ENCODE peak calls at places on chromosomes 16 and 17, in four cellular contexts. E, O, G and R are unnamed samples.
A peak's percentile ranks its signal among the peaks of the same experiment; 100 is the strongest.

GRCh38 chr16:85917959-85918358 is 19.0 kb downstream of the IRF8 start:
- ATAC-seq in E (no peak), O (no peak), G (no peak), R (no peak)

GRCh38 chr16:53998024-53998810 is 288.4 kb downstream of the IRX3 start:
- ATAC-seq in E (no peak), O (no peak), G (no peak), R (peak; percentile 30)

GRCh38 chr16:68493412-68494070 is 45.2 kb upstream of the SMPD3 start:
- ATAC-seq in E (no peak), O (no peak), G (no peak), R (peak; percentile 3)

GRCh38 chr16:50166511-50167500 is 13.7 kb downstream of the TENT4B start:
- ATAC-seq in E (peak; percentile 89), O (no peak), G (no peak), R (no peak)

GRCh38 chr16:1778200-1779179 is 3.9 kb downstream of the SPSB3 start:
- ATAC-seq in E (no peak), O (no peak), G (no peak), R (no peak)

GRCh38 chr17:2241823-2242222 is 61.8 kb downstream of the SMG6 start:
- ATAC-seq in E (no peak), O (no peak), G (no peak), R (no peak)

GRCh38 chr17:82301300-82301915 is 16.0 kb downstream of the CD7 start:
- ATAC-seq in E (no peak), O (no peak), G (no peak), R (no peak)

GRCh38 chr17:41498276-41498675 is 7.1 kb downstream of the KRT13 start:
- ATAC-seq in E (no peak), O (peak; percentile 41), G (peak; percentile 16), R (no peak)

GRCh38 chr16:49521706-49522325 is 148.2 kb downstream of the C16orf78 start:
- ATAC-seq in E (no peak), O (no peak), G (no peak), R (no peak)

GRCh38 chr16:81755915-81756644 is 23.0 kb upstream of the PLCG2 start:
- ATAC-seq in E (no peak), O (peak; percentile 19), G (peak; percentile 27), R (peak; percentile 12)

GRCh38 chr17:76843703-76844484 is 24.3 kb upstream of the MGAT5B start:
- ATAC-seq in E (no peak), O (no peak), G (no peak), R (no peak)

GRCh38 chr17:44389723-44390202 is 314 bp upstream of the ITGA2B start:
- ATAC-seq in E (no peak), O (no peak), G (no peak), R (no peak)

GRCh38 chr16:22089910-22090309 is 2.4 kb upstream of the VWA3A start:
- ATAC-seq in E (no peak), O (no peak), G (no peak), R (no peak)

GRCh38 chr17:17811381-17812210 is 25.2 kb downstream of the SREBF1 start:
- ATAC-seq in E (no peak), O (peak; percentile 8), G (peak; percentile 29), R (no peak)

GRCh38 chr17:32518856-32519768 is 32.3 kb downstream of the CDK5R1 start:
- ATAC-seq in E (peak; percentile 22), O (peak; percentile 87), G (peak; percentile 79), R (peak; percentile 69)

GRCh38 chr17:42894283-42895184 is 6.1 kb upstream of the G6PC1 start:
- ATAC-seq in E (no peak), O (peak; percentile 49), G (peak; percentile 89), R (no peak)

GRCh38 chr17:43768382-43768781 is 9.8 kb upstream of the SOST start:
- ATAC-seq in E (no peak), O (peak; percentile 57), G (peak; percentile 49), R (peak; percentile 27)

GRCh38 chr17:76558210-76559095 is 18.6 kb downstream of the PRCD start:
- ATAC-seq in E (no peak), O (peak; percentile 39), G (peak; percentile 54), R (no peak)

GRCh38 chr17:27539794-27540193 is 83.5 kb downstream of the KSR1 start:
- ATAC-seq in E (no peak), O (no peak), G (peak; percentile 29), R (no peak)